ENCODE peak calls at places on chromosome 18, in nine cellular contexts. Z is nephron progenitor cell, A is aorta, G is nucleus accumbens, J is spleen, P is WTC11, L is MG63, Y is activated T-cell treated with anti-CD3 and anti-CD28 coated beads for 1 hour, S is occipital lobe. M is an unnamed sample.

GRCh38 chr18:76981388-76981968 is 151.1 kb downstream of the MBP start:
- DNase-seq in Z (no peak), A (no peak), G (no peak), J (peak), P (no peak), L (no peak), Y (no peak), S (no peak), M (peak)

GRCh38 chr18:5444847-5445246 is 99.0 kb downstream of the EPB41L3 start:
- DNase-seq in Z (no peak), A (no peak), G (no peak), J (no peak), P (no peak), L (no peak), Y (no peak), S (no peak), M (no peak)

GRCh38 chr18:30889582-30890301 is 152.8 kb downstream of the DSC3 start:
- DNase-seq in Z (peak), A (no peak), G (no peak), J (no peak), P (peak), L (no peak), Y (no peak), S (no peak), M (no peak)

GRCh38 chr18:37270046-37270665 is 295.4 kb downstream of the CELF4 start:
- DNase-seq in Z (peak), A (no peak), G (peak), J (no peak), P (peak), L (no peak), Y (no peak), S (no peak), M (peak)

GRCh38 chr18:79521806-79522205 is 126.1 kb downstream of the NFATC1 start:
- DNase-seq in Z (no peak), A (peak), G (no peak), J (no peak), P (no peak), L (no peak), Y (no peak), S (no peak), M (no peak)

GRCh38 chr18:80245781-80246655 is 1.3 kb downstream of the PARD6G start:
- DNase-seq in Z (peak), A (no peak), G (no peak), J (no peak), P (peak), L (no peak), Y (no peak), S (no peak), M (no peak)

GRCh38 chr18:35756506-35757117 is 175.1 kb downstream of the GALNT1 start:
- DNase-seq in Z (peak), A (no peak), G (peak), J (no peak), P (peak), L (peak), Y (peak), S (peak), M (peak)

GRCh38 chr18:63708650-63709049 is 5.9 kb downstream of the SERPINB11 start:
- DNase-seq in Z (no peak), A (no peak), G (no peak), J (no peak), P (no peak), L (no peak), Y (no peak), S (no peak), M (peak)

GRCh38 chr18:37668971-37669747 is 103.6 kb upstream of the CELF4 start:
- DNase-seq in Z (peak), A (no peak), G (peak), J (no peak), P (no peak), L (no peak), Y (no peak), S (no peak), M (no peak)

GRCh38 chr18:22521026-22521707 is 103.5 kb upstream of the CTAGE1 start:
- DNase-seq in Z (no peak), A (no peak), G (no peak), J (no peak), P (no peak), L (no peak), Y (no peak), S (no peak), M (no peak)

GRCh38 chr18:41938445-41938844 is 16.6 kb upstream of the PIK3C3 start:
- DNase-seq in Z (no peak), A (no peak), G (no peak), J (no peak), P (no peak), L (no peak), Y (no peak), S (no peak), M (peak)

GRCh38 chr18:10726198-10727068 is 200.6 kb downstream of the NAPG start:
- DNase-seq in Z (no peak), A (no peak), G (peak), J (no peak), P (no peak), L (no peak), Y (no peak), S (peak), M (no peak)

GRCh38 chr18:36899289-36899688 is 70.4 kb downstream of the KIAA1328 start:
- DNase-seq in Z (no peak), A (no peak), G (no peak), J (no peak), P (no peak), L (no peak), Y (no peak), S (no peak), M (peak)

GRCh38 chr18:11029021-11029420 is 120.3 kb downstream of the PIEZO2 start:
- DNase-seq in Z (no peak), A (no peak), G (no peak), J (no peak), P (no peak), L (no peak), Y (no peak), S (no peak), M (no peak)

GRCh38 chr18:23421277-23421676 is 31.8 kb upstream of the RIOK3 start:
- DNase-seq in Z (no peak), A (no peak), G (no peak), J (no peak), P (no peak), L (no peak), Y (no peak), S (no peak), M (no peak)

GRCh38 chr18:3472681-3473544 is 22.9 kb downstream of the TGIF1 start:
- DNase-seq in Z (no peak), A (no peak), G (no peak), J (no peak), P (no peak), L (no peak), Y (no peak), S (no peak), M (no peak)

GRCh38 chr18:8218263-8218662 is 391.0 kb upstream of the RAB12 start:
- DNase-seq in Z (no peak), A (no peak), G (no peak), J (no peak), P (no peak), L (no peak), Y (no peak), S (no peak), M (no peak)

GRCh38 chr18:54805571-54806334 is 22.5 kb upstream of the RAB27B start:
- DNase-seq in Z (no peak), A (no peak), G (no peak), J (no peak), P (no peak), L (no peak), Y (no peak), S (no peak), M (peak)

GRCh38 chr18:25349926-25350560 is 1.9 kb downstream of the ZNF521 start:
- DNase-seq in Z (peak), A (peak), G (peak), J (peak), P (peak), L (no peak), Y (no peak), S (no peak), M (peak)

GRCh38 chr18:43046324-43046723 is 69.2 kb downstream of the RIT2 start:
- DNase-seq in Z (no peak), A (no peak), G (no peak), J (no peak), P (no peak), L (no peak), Y (no peak), S (no peak), M (no peak)

GRCh38 chr18:60471652-60472051 is 99.1 kb upstream of the MC4R start:
- DNase-seq in Z (no peak), A (no peak), G (no peak), J (no peak), P (no peak), L (no peak), Y (no peak), S (no peak), M (no peak)

GRCh38 chr18:29003194-29003593 is 826.3 kb upstream of the CDH2 start:
- DNase-seq in Z (no peak), A (no peak), G (no peak), J (no peak), P (no peak), L (no peak), Y (no peak), S (no peak), M (no peak)